ENCODE peak calls at places on chromosomes 2 and 18, in five cellular contexts. E is HepG2, I is trophoblast cell, K is IMR-90, F is neuronal stem cell. U is an unnamed sample.

GRCh38 chr2:183935005-183935404 is 663.3 kb upstream of the ZNF804A start:
- DNase-seq in E (no peak), I (no peak), K (no peak), F (no peak), U (no peak)

GRCh38 chr2:174699993-174700766 is 64.1 kb downstream of the CHRNA1 start:
- DNase-seq in E (peak), I (peak), K (peak), F (peak), U (no peak)

GRCh38 chr18:78709271-78709809 is 270.3 kb upstream of the SALL3 start:
- DNase-seq in E (no peak), I (no peak), K (no peak), F (no peak), U (no peak)

GRCh38 chr2:218152777-218153176 is 14.0 kb downstream of the CXCR1 start:
- DNase-seq in E (no peak), I (peak), K (no peak), F (no peak), U (peak)

GRCh38 chr2:181776336-181776735 is 96.0 kb upstream of the NEUROD1 start:
- DNase-seq in E (no peak), I (no peak), K (no peak), F (no peak), U (no peak)

GRCh38 chr2:200262047-200262446 is 44.4 kb upstream of the SPATS2L start:
- DNase-seq in E (no peak), I (no peak), K (no peak), F (no peak), U (no peak)

GRCh38 chr2:162243305-162243693 is at the start of gene FAP:
- DNase-seq in E (no peak), I (no peak), K (peak), F (peak), U (no peak)

GRCh38 chr2:127044977-127045654 is 61.8 kb downstream of the BIN1 start:
- DNase-seq in E (no peak), I (no peak), K (no peak), F (no peak), U (no peak)

GRCh38 chr2:160956243-160956802 is 203.9 kb upstream of the TANK start:
- DNase-seq in E (no peak), I (no peak), K (no peak), F (no peak), U (no peak)

GRCh38 chr2:178899664-178900063 is 92.4 kb upstream of the TTN start:
- DNase-seq in E (no peak), I (no peak), K (no peak), F (no peak), U (no peak)

GRCh38 chr2:186889291-186889886 is 40.4 kb upstream of the ZSWIM2 start:
- DNase-seq in E (no peak), I (peak), K (no peak), F (no peak), U (no peak)

GRCh38 chr2:28062867-28063266 is 172.3 kb downstream of the BABAM2 start:
- DNase-seq in E (no peak), I (no peak), K (no peak), F (no peak), U (no peak)

GRCh38 chr2:40192864-40193669 is 258.8 kb downstream of the SLC8A1 start:
- DNase-seq in E (no peak), I (peak), K (peak), F (no peak), U (peak)

GRCh38 chr2:105888625-105889024 is 143.9 kb downstream of the NCK2 start:
- DNase-seq in E (peak), I (peak), K (no peak), F (no peak), U (no peak)

GRCh38 chr2:9373047-9373446 is 50.3 kb downstream of the ITGB1BP1 start:
- DNase-seq in E (no peak), I (no peak), K (no peak), F (no peak), U (no peak)

GRCh38 chr18:61719676-61720075 is 173.1 kb downstream of the RNF152 start:
- DNase-seq in E (no peak), I (no peak), K (no peak), F (no peak), U (no peak)

GRCh38 chr18:44474596-44474995 is 206.1 kb upstream of the SETBP1 start:
- DNase-seq in E (no peak), I (peak), K (no peak), F (no peak), U (no peak)

GRCh38 chr2:19408592-19408991 is 50.2 kb upstream of the OSR1 start:
- DNase-seq in E (peak), I (peak), K (peak), F (no peak), U (no peak)

GRCh38 chr2:81835318-81836000 is 1530.9 kb upstream of the LRRTM1 start:
- DNase-seq in E (no peak), I (no peak), K (no peak), F (no peak), U (no peak)

GRCh38 chr2:120765031-120765910 is 29.6 kb downstream of the GLI2 start:
- DNase-seq in E (no peak), I (no peak), K (peak), F (no peak), U (no peak)

GRCh38 chr18:23599809-23600208 is 13.5 kb upstream of the NPC1 start:
- DNase-seq in E (no peak), I (no peak), K (peak), F (no peak), U (no peak)
- H3K4me2 ChIP-seq in E (no peak), I (no peak), K (no peak), F (no peak), U (no peak)

GRCh38 chr2:118806797-118807667 is 40.4 kb downstream of the EN1 start:
- DNase-seq in E (no peak), I (no peak), K (no peak), F (no peak), U (no peak)
- H3K9ac ChIP-seq in E (no peak), I (no peak), K (no peak), F (no peak), U (no peak)

DNA sequence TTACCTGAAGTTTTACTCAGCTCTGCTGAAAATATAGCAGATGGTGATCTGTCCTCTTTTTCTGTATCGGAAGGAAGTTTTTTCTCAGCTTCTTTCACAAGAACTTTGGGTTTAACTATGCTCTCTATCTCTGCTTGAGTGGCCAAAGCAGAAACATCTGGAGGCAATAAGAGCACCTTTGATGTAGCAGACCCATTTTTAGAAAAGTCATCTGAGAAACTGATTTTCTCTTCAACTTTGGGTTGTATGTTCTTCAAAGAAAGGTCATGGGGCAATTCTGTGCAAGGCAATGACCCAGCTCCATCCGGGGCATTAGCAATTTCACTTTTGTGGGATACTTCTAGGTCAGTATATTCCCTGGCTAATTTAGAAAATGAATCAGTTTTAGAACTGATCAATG is 25.2 kb downstream of the RTN4 start:
- DNase-seq in E (no peak), I (no peak), K (no peak), F (no peak), U (no peak)
- H3K4me2 ChIP-seq in E (no peak), I (no peak), K (peak), F (no peak), U (no peak)

GRCh38 chr2:238126338-238126737 is 12.1 kb upstream of the KLHL30 start:
- DNase-seq in E (no peak), I (no peak), K (no peak), F (no peak), U (no peak)
- H3K9ac ChIP-seq in E (no peak), I (no peak), K (no peak), F (no peak), U (no peak)

DNA sequence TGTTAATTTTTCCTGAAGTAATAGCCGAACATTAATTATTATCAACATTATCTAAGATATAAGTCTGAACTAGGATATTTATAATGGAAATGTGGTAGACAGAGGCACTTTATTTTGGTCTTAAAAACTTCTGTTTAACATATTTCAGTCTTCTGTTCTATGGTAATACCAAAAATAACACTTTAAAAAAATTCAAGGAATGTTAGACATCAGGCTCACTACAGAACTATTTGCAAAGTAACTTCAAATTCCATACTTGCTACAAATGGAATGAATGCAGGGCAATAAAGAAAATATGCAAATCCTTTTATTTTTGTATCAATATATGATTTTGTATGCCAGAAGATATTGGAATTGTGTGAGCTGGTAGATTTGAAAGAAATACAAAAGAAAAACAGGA is 345.5 kb upstream of the DSEL start:
- DNase-seq in E (no peak), I (peak), K (peak), F (no peak), U (no peak)
- H3K4me2 ChIP-seq in E (no peak), I (no peak), K (no peak), F (no peak), U (no peak)

DNA sequence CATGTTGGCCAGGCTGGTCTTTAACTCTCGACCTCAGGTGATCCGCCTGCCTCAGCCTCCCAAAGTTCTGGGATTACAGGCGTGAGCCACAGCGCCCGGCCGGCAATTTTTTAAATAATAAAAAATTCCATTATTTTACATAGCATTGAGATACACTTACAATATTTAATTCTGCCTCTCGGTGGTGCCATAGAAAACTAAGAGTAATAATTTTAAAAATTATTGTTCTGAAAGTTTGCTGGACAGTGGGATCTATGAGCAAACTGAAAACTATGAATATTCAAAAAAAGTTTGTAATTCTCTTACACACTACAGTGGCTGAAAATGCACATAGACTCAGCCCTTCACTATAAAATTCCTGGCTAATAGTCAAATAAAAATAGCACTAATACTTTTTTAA is 90.9 kb upstream of the STON1 start:
- DNase-seq in E (no peak), I (no peak), K (peak), F (no peak), U (no peak)
- H3K9ac ChIP-seq in E (no peak), I (no peak), K (no peak), F (no peak), U (no peak)

GRCh38 chr18:57715073-57715472 is 88.0 kb downstream of the ATP8B1 start:
- DNase-seq in E (no peak), I (no peak), K (no peak), F (no peak), U (no peak)
- H3K4me2 ChIP-seq in E (no peak), I (no peak), K (no peak), F (no peak), U (no peak)

U was measured in keratinocyte.